ENCODE peak calls at places on chromosomes 16 and 17, in ten cellular contexts. One of them, this sample, is unnamed. For H3K4me1, the result is how much of the 10 kb centered on the place peaks cover.

GRCh38 chr16:27402964-27403600 is 1.1 kb downstream of the IL21R start:
- DNase-seq in ascending aorta: no peak
- DNase-seq in ovary: no peak
- DNase-seq in tibial artery: no peak
- DNase-seq in kidney: no peak
- DNase-seq in left ventricle myocardium inferior: no peak
- DNase-seq in GM23248: no peak
- DNase-seq in A673: no peak
- DNase-seq in PC-3: no peak
- DNase-seq in CD8-positive, alpha-beta T cell: peak
- DNase-seq in this sample: no peak

GRCh38 chr16:27449434-27450188 is 47.6 kb downstream of the IL21R start:
- DNase-seq in ovary: no peak
- DNase-seq in CD8-positive, alpha-beta T cell: peak
- DNase-seq in GM23248: no peak
- DNase-seq in ascending aorta: no peak
- DNase-seq in A673: no peak
- DNase-seq in kidney: no peak
- DNase-seq in PC-3: no peak
- DNase-seq in left ventricle myocardium inferior: no peak
- DNase-seq in tibial artery: no peak
- DNase-seq in this sample: no peak

GRCh38 chr17:82603981-82604448 is 44.2 kb downstream of the WDR45B start:
- DNase-seq in ascending aorta: peak
- DNase-seq in GM23248: no peak
- DNase-seq in PC-3: no peak
- DNase-seq in tibial artery: peak
- DNase-seq in A673: no peak
- DNase-seq in kidney: peak
- DNase-seq in ovary: no peak
- DNase-seq in left ventricle myocardium inferior: peak
- DNase-seq in CD8-positive, alpha-beta T cell: peak
- DNase-seq in this sample: no peak

GRCh38 chr17:356671-357434 is 4.2 kb upstream of the RPH3AL start:
- DNase-seq in CD8-positive, alpha-beta T cell: no peak
- DNase-seq in ascending aorta: no peak
- DNase-seq in ovary: no peak
- DNase-seq in tibial artery: no peak
- DNase-seq in PC-3: no peak
- DNase-seq in left ventricle myocardium inferior: no peak
- DNase-seq in GM23248: no peak
- DNase-seq in A673: no peak
- DNase-seq in kidney: peak
- DNase-seq in this sample: no peak

GRCh38 chr16:84654998-84655397 is 6.7 kb downstream of the KLHL36 start:
- DNase-seq in GM23248: no peak
- DNase-seq in tibial artery: no peak
- DNase-seq in ascending aorta: no peak
- DNase-seq in PC-3: no peak
- DNase-seq in left ventricle myocardium inferior: no peak
- DNase-seq in ovary: no peak
- DNase-seq in kidney: no peak
- DNase-seq in A673: no peak
- DNase-seq in CD8-positive, alpha-beta T cell: no peak
- DNase-seq in this sample: no peak

GRCh38 chr17:81447331-81447933 is 52.2 kb downstream of the BAHCC1 start:
- DNase-seq in left ventricle myocardium inferior: no peak
- DNase-seq in CD8-positive, alpha-beta T cell: no peak
- DNase-seq in A673: no peak
- DNase-seq in ovary: no peak
- DNase-seq in PC-3: no peak
- DNase-seq in GM23248: no peak
- DNase-seq in tibial artery: no peak
- DNase-seq in ascending aorta: no peak
- DNase-seq in kidney: no peak
- DNase-seq in this sample: no peak

GRCh38 chr16:81453091-81453728 is 8.6 kb downstream of the CMIP start:
- DNase-seq in GM23248: no peak
- DNase-seq in kidney: no peak
- DNase-seq in ovary: no peak
- DNase-seq in ascending aorta: no peak
- DNase-seq in CD8-positive, alpha-beta T cell: no peak
- DNase-seq in PC-3: no peak
- DNase-seq in A673: no peak
- DNase-seq in tibial artery: no peak
- DNase-seq in left ventricle myocardium inferior: no peak
- DNase-seq in this sample: no peak

GRCh38 chr16:69350536-69351133 is 951 bp downstream of the TMED6 start:
- DNase-seq in ovary: no peak
- DNase-seq in left ventricle myocardium inferior: no peak
- DNase-seq in GM23248: no peak
- DNase-seq in CD8-positive, alpha-beta T cell: no peak
- DNase-seq in kidney: no peak
- DNase-seq in A673: no peak
- DNase-seq in tibial artery: no peak
- DNase-seq in PC-3: no peak
- DNase-seq in ascending aorta: no peak
- DNase-seq in this sample: no peak

GRCh38 chr16:17261197-17261858 is 209.4 kb downstream of the XYLT1 start:
- DNase-seq in GM23248: no peak
- DNase-seq in kidney: no peak
- DNase-seq in CD8-positive, alpha-beta T cell: no peak
- DNase-seq in A673: no peak
- DNase-seq in left ventricle myocardium inferior: no peak
- DNase-seq in ovary: no peak
- DNase-seq in PC-3: no peak
- DNase-seq in tibial artery: no peak
- DNase-seq in ascending aorta: no peak
- DNase-seq in this sample: no peak

GRCh38 chr16:87780385-87780989 is 14.7 kb upstream of the KLHDC4 start:
- DNase-seq in ascending aorta: no peak
- DNase-seq in kidney: no peak
- DNase-seq in left ventricle myocardium inferior: peak
- DNase-seq in GM23248: peak
- DNase-seq in CD8-positive, alpha-beta T cell: peak
- DNase-seq in tibial artery: peak
- DNase-seq in PC-3: no peak
- DNase-seq in ovary: no peak
- DNase-seq in A673: peak
- DNase-seq in this sample: peak

GRCh38 chr17:72876413-72876812 is 216.1 kb downstream of the SLC39A11 start:
- DNase-seq in ascending aorta: no peak
- DNase-seq in ovary: no peak
- DNase-seq in A673: no peak
- DNase-seq in tibial artery: no peak
- DNase-seq in left ventricle myocardium inferior: no peak
- DNase-seq in CD8-positive, alpha-beta T cell: no peak
- DNase-seq in GM23248: no peak
- DNase-seq in kidney: no peak
- DNase-seq in PC-3: no peak
- DNase-seq in this sample: no peak

GRCh38 chr17:72865954-72866353 is 226.5 kb downstream of the SLC39A11 start:
- DNase-seq in CD8-positive, alpha-beta T cell: no peak
- DNase-seq in ovary: no peak
- DNase-seq in A673: no peak
- DNase-seq in left ventricle myocardium inferior: no peak
- DNase-seq in PC-3: no peak
- DNase-seq in GM23248: no peak
- DNase-seq in ascending aorta: no peak
- DNase-seq in kidney: no peak
- DNase-seq in tibial artery: no peak
- DNase-seq in this sample: no peak

DNA sequence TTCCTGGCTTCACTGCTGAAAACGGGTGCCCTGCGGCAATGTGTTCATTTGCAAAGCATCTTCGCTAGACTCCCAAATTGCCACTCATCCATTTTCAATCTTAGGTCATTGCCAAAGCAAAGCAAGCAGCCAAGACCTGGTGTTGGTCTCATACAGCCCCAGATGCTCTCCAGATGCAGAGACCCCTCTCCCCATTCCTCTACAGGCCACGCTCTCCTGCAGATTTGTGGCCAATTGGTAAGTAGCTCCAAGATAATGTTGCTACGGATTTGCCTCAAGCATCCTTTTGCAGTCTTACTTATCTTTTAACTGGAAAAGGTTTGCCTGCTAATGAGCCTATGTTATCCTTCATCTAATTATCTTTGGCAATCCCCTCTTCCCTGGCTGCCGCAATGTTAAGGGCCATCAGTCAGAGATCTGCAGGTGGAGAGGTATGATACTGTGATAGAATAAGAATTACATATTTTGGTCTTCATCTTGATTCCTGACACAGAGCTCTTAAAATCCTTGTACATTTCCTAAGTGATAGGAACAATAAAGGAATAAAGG is 222.0 kb downstream of the SLC39A11 start:
- DNase-seq in ovary: no peak
- DNase-seq in left ventricle myocardium inferior: no peak
- DNase-seq in CD8-positive, alpha-beta T cell: no peak
- DNase-seq in ascending aorta: no peak
- DNase-seq in GM23248: no peak
- DNase-seq in A673: no peak
- DNase-seq in kidney: no peak
- DNase-seq in PC-3: no peak
- DNase-seq in tibial artery: no peak
- DNase-seq in this sample: no peak
- H3K4me1 ChIP-seq in ovary: under half
- H3K4me1 ChIP-seq in left ventricle myocardium inferior: under half
- H3K4me1 ChIP-seq in CD8-positive, alpha-beta T cell: under half
- H3K4me1 ChIP-seq in ascending aorta: under half
- H3K4me1 ChIP-seq in GM23248: under half
- H3K4me1 ChIP-seq in A673: under half
- H3K4me1 ChIP-seq in kidney: under half
- H3K4me1 ChIP-seq in PC-3: under half
- H3K4me1 ChIP-seq in tibial artery: under half
- H3K4me1 ChIP-seq in this sample: under half

DNA sequence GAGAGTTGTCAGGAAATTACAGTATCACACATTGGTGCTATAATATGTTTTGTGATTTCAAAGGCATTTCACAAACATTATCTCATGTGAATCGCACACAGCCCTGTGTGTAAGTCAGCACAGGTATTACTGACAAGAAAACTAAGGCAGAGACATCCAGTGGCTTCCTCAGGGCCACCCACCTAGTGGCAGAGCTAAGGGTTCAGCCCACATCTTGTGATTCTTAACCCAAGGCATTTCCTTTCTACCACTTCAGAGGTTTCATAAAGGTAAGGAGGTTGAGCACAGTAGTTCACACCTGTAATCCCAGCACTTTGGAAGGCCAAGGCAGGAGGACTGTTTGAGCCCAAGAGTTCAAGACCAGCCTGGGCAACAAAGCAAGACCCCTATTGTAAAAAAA is 58.2 kb downstream of the STX8 start:
- DNase-seq in A673: no peak
- DNase-seq in ovary: no peak
- DNase-seq in tibial artery: no peak
- DNase-seq in CD8-positive, alpha-beta T cell: no peak
- DNase-seq in PC-3: no peak
- DNase-seq in GM23248: no peak
- DNase-seq in kidney: no peak
- DNase-seq in ascending aorta: no peak
- DNase-seq in left ventricle myocardium inferior: no peak
- DNase-seq in this sample: no peak
- H3K4me1 ChIP-seq in A673: under half
- H3K4me1 ChIP-seq in ovary: under half
- H3K4me1 ChIP-seq in tibial artery: under half
- H3K4me1 ChIP-seq in CD8-positive, alpha-beta T cell: under half
- H3K4me1 ChIP-seq in PC-3: under half
- H3K4me1 ChIP-seq in GM23248: under half
- H3K4me1 ChIP-seq in kidney: under half
- H3K4me1 ChIP-seq in ascending aorta: under half
- H3K4me1 ChIP-seq in left ventricle myocardium inferior: under half
- H3K4me1 ChIP-seq in this sample: under half

GRCh38 chr16:30395992-30396560 is 856 bp downstream of the ZNF48 start:
- DNase-seq in A673: peak
- DNase-seq in ovary: no peak
- DNase-seq in left ventricle myocardium inferior: no peak
- DNase-seq in GM23248: no peak
- DNase-seq in tibial artery: no peak
- DNase-seq in kidney: no peak
- DNase-seq in ascending aorta: no peak
- DNase-seq in PC-3: no peak
- DNase-seq in CD8-positive, alpha-beta T cell: no peak
- DNase-seq in this sample: no peak

GRCh38 chr16:30397776-30398659 is 2.8 kb downstream of the ZNF48 start:
- DNase-seq in ovary: peak
- DNase-seq in left ventricle myocardium inferior: no peak
- DNase-seq in GM23248: no peak
- DNase-seq in CD8-positive, alpha-beta T cell: peak
- DNase-seq in tibial artery: no peak
- DNase-seq in ascending aorta: no peak
- DNase-seq in kidney: no peak
- DNase-seq in PC-3: no peak
- DNase-seq in A673: no peak
- DNase-seq in this sample: no peak

GRCh38 chr16:30399435-30400186 is 4.4 kb downstream of the ZNF48 start:
- DNase-seq in GM23248: peak
- DNase-seq in CD8-positive, alpha-beta T cell: no peak
- DNase-seq in A673: no peak
- DNase-seq in tibial artery: no peak
- DNase-seq in left ventricle myocardium inferior: no peak
- DNase-seq in PC-3: peak
- DNase-seq in ovary: no peak
- DNase-seq in ascending aorta: no peak
- DNase-seq in kidney: no peak
- DNase-seq in this sample: no peak

GRCh38 chr16:30397056-30397455 is 1.8 kb downstream of the ZNF48 start:
- DNase-seq in tibial artery: no peak
- DNase-seq in ascending aorta: no peak
- DNase-seq in GM23248: no peak
- DNase-seq in PC-3: no peak
- DNase-seq in left ventricle myocardium inferior: no peak
- DNase-seq in CD8-positive, alpha-beta T cell: no peak
- DNase-seq in kidney: no peak
- DNase-seq in A673: no peak
- DNase-seq in ovary: no peak
- DNase-seq in this sample: no peak

GRCh38 chr16:30398660-30399434 is 3.6 kb downstream of the ZNF48 start:
- DNase-seq in PC-3: no peak
- DNase-seq in ascending aorta: no peak
- DNase-seq in GM23248: no peak
- DNase-seq in left ventricle myocardium inferior: no peak
- DNase-seq in CD8-positive, alpha-beta T cell: no peak
- DNase-seq in ovary: no peak
- DNase-seq in tibial artery: no peak
- DNase-seq in A673: no peak
- DNase-seq in kidney: no peak
- DNase-seq in this sample: no peak
- H3K4me1 ChIP-seq in PC-3: under half
- H3K4me1 ChIP-seq in ascending aorta: under half
- H3K4me1 ChIP-seq in GM23248: under half
- H3K4me1 ChIP-seq in left ventricle myocardium inferior: under half
- H3K4me1 ChIP-seq in CD8-positive, alpha-beta T cell: half or more
- H3K4me1 ChIP-seq in ovary: under half
- H3K4me1 ChIP-seq in tibial artery: under half
- H3K4me1 ChIP-seq in A673: under half
- H3K4me1 ChIP-seq in kidney: under half
- H3K4me1 ChIP-seq in this sample: under half

DNA sequence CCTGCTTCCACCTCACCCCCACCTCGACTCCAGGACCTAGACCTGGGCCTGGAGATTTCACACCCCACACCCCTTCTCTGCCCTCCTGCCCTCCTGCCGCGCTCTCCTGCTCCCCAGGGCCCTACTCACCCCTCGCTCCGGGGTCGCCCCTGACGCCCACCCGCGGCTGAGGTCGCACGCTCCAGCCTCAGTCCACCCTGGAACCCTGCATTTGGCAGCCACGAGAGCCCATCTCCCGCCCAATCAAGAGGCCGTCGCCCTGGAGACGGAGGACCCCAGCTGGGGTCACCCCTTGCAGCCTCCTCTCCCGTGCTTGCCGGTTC is 16.1 kb downstream of the TLE7 start:
- DNase-seq in left ventricle myocardium inferior: no peak
- DNase-seq in A673: no peak
- DNase-seq in ovary: no peak
- DNase-seq in PC-3: no peak
- DNase-seq in tibial artery: no peak
- DNase-seq in CD8-positive, alpha-beta T cell: no peak
- DNase-seq in GM23248: no peak
- DNase-seq in ascending aorta: no peak
- DNase-seq in kidney: no peak
- DNase-seq in this sample: no peak
- H3K4me1 ChIP-seq in left ventricle myocardium inferior: under half
- H3K4me1 ChIP-seq in A673: under half
- H3K4me1 ChIP-seq in ovary: under half
- H3K4me1 ChIP-seq in PC-3: under half
- H3K4me1 ChIP-seq in tibial artery: under half
- H3K4me1 ChIP-seq in CD8-positive, alpha-beta T cell: under half
- H3K4me1 ChIP-seq in GM23248: under half
- H3K4me1 ChIP-seq in ascending aorta: under half
- H3K4me1 ChIP-seq in kidney: under half
- H3K4me1 ChIP-seq in this sample: under half

This sample was measured in heart right ventricle.